ENCODE peak calls at places on chromosomes 4 and X, in nine cellular contexts. W, Q, G, K, N, P, X, U and F are unnamed samples.

GRCh38 chr4:110704748-110705439 is 82.0 kb upstream of the PITX2 start:
- DNase-seq in W (no peak), Q (no peak), G (no peak), K (no peak), N (no peak), P (no peak), X (no peak), U (no peak), F (no peak)

GRCh38 chr4:120008957-120009356 is 57.7 kb downstream of the MAD2L1 start:
- DNase-seq in W (no peak), Q (no peak), G (no peak), K (no peak), N (no peak), P (no peak), X (no peak), U (no peak), F (no peak)

GRCh38 chr4:154582723-154583122 is 7.8 kb downstream of the FGA start:
- DNase-seq in W (no peak), Q (no peak), G (no peak), K (no peak), N (no peak), P (no peak), X (no peak), U (no peak), F (no peak)

GRCh38 chr4:168741281-168742173 is 244.7 kb downstream of the PALLD start:
- DNase-seq in W (no peak), Q (no peak), G (no peak), K (no peak), N (no peak), P (peak; percentile 41), X (no peak), U (no peak), F (no peak)

GRCh38 chr4:140260227-140260626 is 106.2 kb upstream of the MAML3 start:
- DNase-seq in W (peak; percentile 90), Q (no peak), G (no peak), K (no peak), N (no peak), P (no peak), X (no peak), U (peak; percentile 35), F (no peak)

GRCh38 chr4:103008875-103009729 is 10.4 kb downstream of the SLC9B1 start:
- DNase-seq in W (peak; percentile 58), Q (peak; percentile 15), G (peak; percentile 52), K (no peak), N (peak; percentile 60), P (no peak), X (no peak), U (peak; percentile 20), F (peak; percentile 37)

GRCh38 chrX:120023259-120023658 is 54.2 kb downstream of the RHOXF2B start:
- DNase-seq in W (no peak), Q (no peak), G (peak; percentile 74), K (no peak), N (no peak), P (no peak), X (no peak), U (no peak), F (peak; percentile 56)

GRCh38 chr4:153764611-153765368 is 5.0 kb upstream of the RNF175 start:
- DNase-seq in W (no peak), Q (no peak), G (no peak), K (no peak), N (no peak), P (no peak), X (no peak), U (peak; percentile 17), F (no peak)

GRCh38 chrX:137565921-137566745 is at the start of gene ZIC3:
- DNase-seq in W (no peak), Q (no peak), G (no peak), K (peak; percentile 31), N (no peak), P (peak; percentile 57), X (no peak), U (no peak), F (no peak)

GRCh38 chrX:30414144-30414543 is 105.0 kb upstream of the NR0B1 start:
- DNase-seq in W (no peak), Q (no peak), G (peak; percentile 55), K (no peak), N (no peak), P (no peak), X (no peak), U (no peak), F (no peak)

GRCh38 chr4:72846280-72847111 is 223.0 kb downstream of the COX18 start:
- DNase-seq in W (peak; percentile 36), Q (peak; percentile 42), G (no peak), K (peak; percentile 4), N (no peak), P (no peak), X (no peak), U (no peak), F (no peak)

GRCh38 chrX:14528629-14529287 is 578 bp upstream of the GLRA2 start:
- DNase-seq in W (peak; percentile 19), Q (peak; percentile 2), G (peak; percentile 83), K (peak; percentile 85), N (peak; percentile 19), P (peak; percentile 39), X (peak; percentile 1), U (peak; percentile 4), F (no peak)

GRCh38 chrX:68438575-68438974 is 5.3 kb upstream of the OPHN1 start:
- DNase-seq in W (no peak), Q (no peak), G (no peak), K (no peak), N (no peak), P (peak; percentile 52), X (no peak), U (no peak), F (no peak)

GRCh38 chrX:55135171-55135570 is 46.4 kb downstream of the PAGE2 start:
- DNase-seq in W (peak; percentile 3), Q (no peak), G (peak; percentile 11), K (peak; percentile 40), N (peak; percentile 11), P (no peak), X (peak; percentile 3), U (no peak), F (no peak)

GRCh38 chrX:71543316-71543715 is 10.4 kb downstream of the OGT start:
- DNase-seq in W (peak; percentile 50), Q (no peak), G (no peak), K (no peak), N (no peak), P (no peak), X (no peak), U (peak; percentile 66), F (no peak)